ENCODE peak calls at places on chromosomes 5 and 9, in nine cellular contexts. Z, S, N, Y, X, V, H, W and O are unnamed samples.

GRCh38 chr5:103259705-103260355 is 1.3 kb downstream of the MACIR start:
- DNase-seq in Z (peak), S (peak), N (peak), Y (no peak), X (peak), V (no peak), H (peak), W (peak), O (peak)

GRCh38 chr9:5625916-5626315 is 3.0 kb upstream of the RIC1 start:
- DNase-seq in Z (no peak), S (no peak), N (no peak), Y (no peak), X (no peak), V (no peak), H (no peak), W (no peak), O (no peak)

GRCh38 chr5:55102345-55102744 is at the start of gene GZMA:
- DNase-seq in Z (no peak), S (no peak), N (no peak), Y (no peak), X (no peak), V (no peak), H (no peak), W (no peak), O (no peak)

GRCh38 chr5:82174128-82174918 is 103.8 kb downstream of the RPS23 start:
- DNase-seq in Z (peak), S (peak), N (peak), Y (peak), X (peak), V (no peak), H (peak), W (peak), O (peak)

GRCh38 chr5:14581333-14581890 is at the start of gene OTULINL:
- DNase-seq in Z (peak), S (peak), N (peak), Y (peak), X (peak), V (peak), H (peak), W (peak), O (peak)

GRCh38 chr5:159933531-159934485 is 17.5 kb downstream of the ADRA1B start:
- DNase-seq in Z (no peak), S (no peak), N (no peak), Y (no peak), X (no peak), V (no peak), H (peak), W (no peak), O (no peak)

GRCh38 chr9:86843182-86843581 is 104.1 kb downstream of the GAS1 start:
- DNase-seq in Z (peak), S (peak), N (peak), Y (no peak), X (peak), V (no peak), H (peak), W (no peak), O (no peak)

GRCh38 chr9:73434826-73435225 is 283.2 kb downstream of the ANXA1 start:
- DNase-seq in Z (peak), S (no peak), N (peak), Y (no peak), X (no peak), V (no peak), H (no peak), W (no peak), O (no peak)

GRCh38 chr5:57302164-57302563 is 128.3 kb downstream of the GPBP1 start:
- DNase-seq in Z (no peak), S (peak), N (peak), Y (peak), X (peak), V (peak), H (peak), W (peak), O (no peak)

GRCh38 chr5:38719916-38720315 is 125.9 kb upstream of the OSMR start:
- DNase-seq in Z (peak), S (peak), N (no peak), Y (no peak), X (peak), V (no peak), H (peak), W (no peak), O (no peak)

GRCh38 chr9:132919609-132920268 is 24.7 kb downstream of the TSC1 start:
- DNase-seq in Z (no peak), S (no peak), N (no peak), Y (no peak), X (no peak), V (no peak), H (peak), W (no peak), O (no peak)

GRCh38 chr9:89872913-89873707 is 268.3 kb downstream of the GADD45G start:
- DNase-seq in Z (no peak), S (no peak), N (no peak), Y (no peak), X (no peak), V (no peak), H (no peak), W (no peak), O (no peak)